ENCODE peak calls at places on chromosomes 6 and 20, in seven cellular contexts. Y is Panc1, O is ascending aorta, W is brain microvascular endothelial cell, F is prostate gland, N is heart right ventricle, K is mesenchymal stem cell. T is an unnamed sample.

GRCh38 chr6:134178230-134179044 is 126.0 kb upstream of the SLC2A12 start:
- DNase-seq in Y (peak; percentile 84), O (peak; percentile 91), W (peak; percentile 97), F (peak; percentile 76), N (peak; percentile 63), K (peak; percentile 95), T (peak; percentile 74)

GRCh38 chr20:51592564-51592963 is 50.0 kb upstream of the NFATC2 start:
- DNase-seq in Y (no peak), O (no peak), W (no peak), F (no peak), N (no peak), K (no peak), T (no peak)

GRCh38 chr6:79421707-79422484 is 115.3 kb downstream of the LCA5 start:
- DNase-seq in Y (no peak), O (no peak), W (peak; percentile 98), F (no peak), N (no peak), K (peak; percentile 93), T (no peak)

GRCh38 chr6:149487316-149487715 is 2.5 kb upstream of the ZC3H12D start:
- DNase-seq in Y (no peak), O (no peak), W (no peak), F (no peak), N (no peak), K (no peak), T (no peak)

GRCh38 chr20:63151554-63152321 is 64.2 kb downstream of the YTHDF1 start:
- DNase-seq in Y (no peak), O (no peak), W (peak; percentile 30), F (no peak), N (peak; percentile 16), K (no peak), T (no peak)

GRCh38 chr6:63097222-63097621 is 114.0 kb upstream of the FKBP1C start:
- DNase-seq in Y (no peak), O (no peak), W (no peak), F (no peak), N (no peak), K (no peak), T (no peak)

GRCh38 chr20:51385941-51386530 is 156.5 kb downstream of the NFATC2 start:
- DNase-seq in Y (peak; percentile 39), O (no peak), W (peak; percentile 38), F (no peak), N (no peak), K (peak; percentile 60), T (no peak)

GRCh38 chr20:21684671-21685070 is 20.8 kb upstream of the PAX1 start:
- DNase-seq in Y (no peak), O (no peak), W (no peak), F (no peak), N (no peak), K (no peak), T (no peak)

GRCh38 chr20:54140486-54140885 is 33.3 kb downstream of the CYP24A1 start:
- DNase-seq in Y (no peak), O (no peak), W (no peak), F (no peak), N (no peak), K (no peak), T (no peak)

GRCh38 chr20:49505518-49505917 is 23.1 kb upstream of the KCNB1 start:
- DNase-seq in Y (no peak), O (no peak), W (peak; percentile 48), F (no peak), N (no peak), K (peak; percentile 20), T (no peak)

GRCh38 chr6:26304213-26305096 is 60.5 kb upstream of the BTN3A2 start:
- DNase-seq in Y (no peak), O (no peak), W (peak; percentile 72), F (no peak), N (no peak), K (peak; percentile 83), T (no peak)

GRCh38 chr6:26302941-26303559 is 61.9 kb upstream of the BTN3A2 start:
- DNase-seq in Y (no peak), O (no peak), W (no peak), F (no peak), N (no peak), K (no peak), T (no peak)

GRCh38 chr6:26307830-26308229 is 57.2 kb upstream of the BTN3A2 start:
- DNase-seq in Y (no peak), O (no peak), W (no peak), F (no peak), N (no peak), K (no peak), T (no peak)

GRCh38 chr6:26306248-26306647 is 58.8 kb upstream of the BTN3A2 start:
- DNase-seq in Y (no peak), O (no peak), W (no peak), F (no peak), N (no peak), K (no peak), T (no peak)

DNA sequence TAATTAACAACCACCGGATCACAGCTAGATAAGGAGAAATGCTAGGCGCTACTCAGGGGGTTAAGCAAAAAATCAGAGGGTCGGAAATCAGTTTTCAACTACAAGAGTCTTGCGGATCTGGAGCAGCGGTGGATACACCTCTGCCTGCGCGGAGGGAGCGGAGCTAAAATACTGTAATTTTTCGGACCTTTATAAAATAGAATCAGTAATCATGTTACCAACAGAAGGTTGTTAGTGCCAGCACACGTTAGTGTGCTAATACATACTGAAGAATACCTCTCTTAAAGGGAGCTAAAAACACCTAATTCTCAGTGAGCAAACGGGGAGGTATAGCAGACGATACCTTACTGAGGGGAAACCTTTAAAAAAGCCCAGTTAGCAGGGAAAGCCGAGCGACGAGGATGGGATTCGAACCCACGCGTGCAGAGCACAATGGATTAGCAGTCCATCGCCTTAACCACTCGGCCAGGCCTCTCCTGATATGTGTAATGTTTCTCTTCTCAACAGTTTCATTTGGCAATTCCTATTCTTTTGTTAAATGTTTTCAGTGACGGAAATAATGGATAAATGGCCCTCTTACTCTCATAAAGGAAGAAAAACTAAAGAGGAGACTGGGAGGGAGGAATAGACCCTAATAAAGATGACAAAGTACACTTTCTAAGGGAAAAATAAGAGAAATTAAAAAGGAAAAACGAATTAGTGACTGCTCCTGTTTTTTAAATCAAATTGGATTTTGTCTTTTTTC is 59.7 kb upstream of the BTN3A2 start:
- DNase-seq in Y (no peak), O (no peak), W (peak; percentile 91), F (no peak), N (peak; percentile 49), K (peak; percentile 56), T (peak; percentile 72)
- H3K4me3 ChIP-seq in Y (peak overlapping the region; percentile 58), O (peak overlapping the region; percentile 64), W (peak overlapping the region; percentile 57), F (peak overlapping the region; percentile 22), N (peak overlapping the region; percentile 49), K (peak overlapping the region; percentile 76), T (peak overlapping the region; percentile 82)

DNA sequence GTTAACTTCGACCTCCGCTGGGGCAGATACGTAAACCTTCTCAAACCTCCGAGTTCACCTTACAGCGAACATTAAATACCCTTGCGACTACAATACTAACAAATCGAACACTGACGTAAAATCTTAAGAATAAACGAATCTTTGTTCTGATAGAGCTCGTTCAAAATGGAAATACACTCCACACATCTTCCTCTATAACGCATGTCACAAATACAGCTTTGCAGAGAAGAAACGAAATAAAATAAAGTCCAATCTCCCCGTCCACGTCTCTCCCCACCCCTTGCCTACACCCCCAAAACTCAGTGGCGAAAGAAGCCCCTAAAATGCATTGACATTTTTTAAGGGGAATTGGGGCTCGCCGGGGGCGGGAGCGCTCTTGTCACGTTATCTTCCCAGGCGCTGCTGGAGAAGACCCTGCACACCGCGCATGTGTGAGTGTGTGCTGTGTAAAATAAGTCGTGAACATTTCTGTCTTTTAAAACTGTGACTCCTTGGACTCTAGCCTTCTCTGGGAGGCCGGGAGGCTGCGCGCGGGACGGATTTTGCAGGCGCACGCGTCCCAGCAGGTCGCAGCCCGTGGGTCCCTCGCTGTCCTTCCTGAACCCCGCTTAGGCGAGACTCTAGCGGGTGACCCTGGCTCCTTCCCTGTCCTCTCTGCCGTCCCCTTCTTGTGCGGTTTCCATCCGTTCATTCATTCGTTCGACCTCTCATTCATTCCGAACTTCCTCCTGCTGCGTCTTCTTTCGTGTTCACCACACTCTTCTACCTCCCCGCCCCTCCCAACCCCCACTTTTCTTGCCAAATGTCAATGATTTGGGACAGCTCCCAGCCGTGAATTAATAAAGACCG is 2.4 kb downstream of the NRN1 start:
- DNase-seq in Y (no peak), O (no peak), W (peak; percentile 16), F (no peak), N (no peak), K (no peak), T (no peak)
- H3K4me3 ChIP-seq in Y (peak overlapping the region; percentile 23), O (peak overlapping the region; percentile 43), W (peak overlapping the region; percentile 50), F (peak overlapping the region; percentile 6), N (peak overlapping the region; percentile 59), K (peak overlapping the region; percentile 81), T (peak overlapping the region; percentile 62)

GRCh38 chr20:36543187-36544133 is 2.1 kb downstream of the MYL9 start:
- DNase-seq in Y (no peak), O (peak; percentile 92), W (peak; percentile 77), F (no peak), N (peak; percentile 88), K (peak; percentile 80), T (no peak)
- H3K4me3 ChIP-seq in Y (no peak overlapping the region), O (peak overlapping the region; percentile 93), W (peak overlapping the region; percentile 92), F (peak overlapping the region; percentile 45), N (peak overlapping the region; percentile 94), K (peak overlapping the region; percentile 96), T (no peak overlapping the region)

GRCh38 chr20:3934628-3935027 is 45.4 kb downstream of the PANK2 start:
- DNase-seq in Y (no peak), O (no peak), W (no peak), F (no peak), N (no peak), K (no peak), T (no peak)

GRCh38 chr20:3935295-3935955 is 46.2 kb downstream of the PANK2 start:
- DNase-seq in Y (no peak), O (peak; percentile 76), W (no peak), F (peak; percentile 63), N (peak; percentile 36), K (peak; percentile 38), T (no peak)

GRCh38 chr20:3932277-3933073 is 43.3 kb downstream of the PANK2 start:
- DNase-seq in Y (no peak), O (no peak), W (no peak), F (no peak), N (no peak), K (peak; percentile 55), T (no peak)

GRCh38 chr20:3931664-3932063 is 42.5 kb downstream of the PANK2 start:
- DNase-seq in Y (no peak), O (no peak), W (no peak), F (no peak), N (no peak), K (no peak), T (no peak)

DNA sequence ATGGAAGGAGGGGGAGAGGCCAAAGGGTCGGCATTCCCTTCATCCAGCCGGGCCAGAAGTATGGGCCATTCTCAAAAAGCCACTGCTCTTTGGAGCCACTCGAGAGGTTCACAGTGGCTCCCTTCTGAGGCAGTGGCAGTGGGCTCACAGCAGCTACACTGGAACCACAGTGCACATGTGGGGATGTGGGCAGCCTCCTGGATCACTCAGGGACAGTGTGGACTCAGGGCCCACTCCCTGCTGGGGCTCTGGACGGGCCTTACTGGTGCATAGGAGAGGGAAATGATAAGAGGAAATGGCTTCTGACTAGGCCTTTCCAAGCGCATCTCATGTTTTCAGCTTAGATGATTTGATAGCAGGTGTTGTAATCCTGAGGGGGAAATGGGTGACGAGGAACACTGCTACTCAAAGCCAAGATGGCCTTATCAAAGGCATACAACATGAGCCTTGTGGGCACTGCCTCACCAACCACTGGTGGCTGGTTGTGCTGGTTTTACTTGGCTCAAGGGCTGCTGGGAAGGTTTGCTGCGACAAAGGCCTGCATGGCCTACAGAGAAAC is 44.0 kb downstream of the PANK2 start:
- DNase-seq in Y (no peak), O (no peak), W (no peak), F (no peak), N (no peak), K (no peak), T (no peak)
- H3K4me3 ChIP-seq in Y (no peak overlapping the region), O (peak overlapping the region; percentile 55), W (no peak overlapping the region), F (no peak overlapping the region), N (peak overlapping the region; percentile 53), K (peak overlapping the region; percentile 55), T (peak overlapping the region; percentile 85)

GRCh38 chr20:5845686-5846651 is 95.8 kb downstream of the SHLD1 start:
- DNase-seq in Y (no peak), O (no peak), W (peak; percentile 38), F (no peak), N (no peak), K (peak; percentile 95), T (peak; percentile 34)
- H3K4me3 ChIP-seq in Y (no peak overlapping the region), O (no peak overlapping the region), W (no peak overlapping the region), F (no peak overlapping the region), N (peak overlapping the region; percentile 11), K (peak overlapping the region; percentile 47), T (peak overlapping the region; percentile 52)